ENCODE peak calls at places on chromosomes 2 and 18, in nine cellular contexts. One of them, this sample, is unnamed.

GRCh38 chr2:17303054-17303453 is 215.2 kb downstream of the RAD51AP2 start:
- DNase-seq in right lobe of liver: no peak
- DNase-seq in gastrocnemius medialis: no peak
- DNase-seq in breast epithelium: no peak
- DNase-seq in transverse colon: no peak
- DNase-seq in A549: no peak
- DNase-seq in stomach: no peak
- DNase-seq in H54: no peak
- DNase-seq in suprapubic skin: no peak
- DNase-seq in this sample: no peak

GRCh38 chr2:51650769-51651168 is 618.8 kb upstream of the NRXN1 start:
- DNase-seq in right lobe of liver: no peak
- DNase-seq in gastrocnemius medialis: no peak
- DNase-seq in breast epithelium: no peak
- DNase-seq in transverse colon: no peak
- DNase-seq in H54: no peak
- DNase-seq in suprapubic skin: no peak
- DNase-seq in A549: no peak
- DNase-seq in stomach: no peak
- DNase-seq in this sample: no peak

GRCh38 chr2:69985684-69986083 is 24.3 kb upstream of the ASPRV1 start:
- DNase-seq in H54: no peak
- DNase-seq in suprapubic skin: no peak
- DNase-seq in transverse colon: peak
- DNase-seq in right lobe of liver: peak
- DNase-seq in stomach: peak
- DNase-seq in gastrocnemius medialis: no peak
- DNase-seq in breast epithelium: peak
- DNase-seq in A549: no peak
- DNase-seq in this sample: no peak

GRCh38 chr2:64751286-64752260 is 97.9 kb upstream of the SERTAD2 start:
- DNase-seq in gastrocnemius medialis: peak
- DNase-seq in stomach: peak
- DNase-seq in transverse colon: peak
- DNase-seq in right lobe of liver: peak
- DNase-seq in breast epithelium: no peak
- DNase-seq in A549: peak
- DNase-seq in H54: peak
- DNase-seq in suprapubic skin: peak
- DNase-seq in this sample: peak

GRCh38 chr18:63708650-63709049 is 5.9 kb downstream of the SERPINB11 start:
- DNase-seq in transverse colon: no peak
- DNase-seq in H54: peak
- DNase-seq in suprapubic skin: no peak
- DNase-seq in gastrocnemius medialis: no peak
- DNase-seq in stomach: no peak
- DNase-seq in breast epithelium: no peak
- DNase-seq in A549: no peak
- DNase-seq in right lobe of liver: no peak
- DNase-seq in this sample: no peak

GRCh38 chr2:102387763-102388546 is 32.4 kb downstream of the IL18R1 start:
- DNase-seq in suprapubic skin: no peak
- DNase-seq in stomach: no peak
- DNase-seq in breast epithelium: no peak
- DNase-seq in transverse colon: no peak
- DNase-seq in H54: no peak
- DNase-seq in gastrocnemius medialis: no peak
- DNase-seq in right lobe of liver: no peak
- DNase-seq in A549: no peak
- DNase-seq in this sample: no peak

GRCh38 chr18:75198046-75198445 is 10.9 kb downstream of the PTGR3 start:
- DNase-seq in right lobe of liver: no peak
- DNase-seq in stomach: no peak
- DNase-seq in H54: no peak
- DNase-seq in breast epithelium: no peak
- DNase-seq in suprapubic skin: no peak
- DNase-seq in transverse colon: no peak
- DNase-seq in gastrocnemius medialis: no peak
- DNase-seq in A549: no peak
- DNase-seq in this sample: no peak

GRCh38 chr2:120465989-120466703 is 120.2 kb downstream of the INHBB start:
- DNase-seq in right lobe of liver: no peak
- DNase-seq in suprapubic skin: no peak
- DNase-seq in breast epithelium: no peak
- DNase-seq in A549: no peak
- DNase-seq in gastrocnemius medialis: no peak
- DNase-seq in H54: no peak
- DNase-seq in stomach: peak
- DNase-seq in transverse colon: no peak
- DNase-seq in this sample: no peak

GRCh38 chr2:113980946-113981345 is 91.1 kb downstream of the ACTR3 start:
- DNase-seq in gastrocnemius medialis: no peak
- DNase-seq in stomach: no peak
- DNase-seq in breast epithelium: no peak
- DNase-seq in suprapubic skin: no peak
- DNase-seq in transverse colon: no peak
- DNase-seq in H54: no peak
- DNase-seq in right lobe of liver: no peak
- DNase-seq in A549: no peak
- DNase-seq in this sample: no peak

GRCh38 chr18:74005320-74006110 is 142.1 kb downstream of the FBXO15 start:
- DNase-seq in H54: no peak
- DNase-seq in A549: no peak
- DNase-seq in gastrocnemius medialis: no peak
- DNase-seq in suprapubic skin: no peak
- DNase-seq in right lobe of liver: no peak
- DNase-seq in breast epithelium: no peak
- DNase-seq in stomach: no peak
- DNase-seq in transverse colon: no peak
- DNase-seq in this sample: no peak

GRCh38 chr18:46184296-46185080 is 80.3 kb downstream of the HAUS1 start:
- DNase-seq in right lobe of liver: no peak
- DNase-seq in gastrocnemius medialis: no peak
- DNase-seq in H54: no peak
- DNase-seq in breast epithelium: no peak
- DNase-seq in stomach: peak
- DNase-seq in A549: no peak
- DNase-seq in transverse colon: no peak
- DNase-seq in suprapubic skin: no peak
- DNase-seq in this sample: no peak

GRCh38 chr18:57004366-57005121 is 142.3 kb upstream of the BOD1L2 start:
- DNase-seq in A549: no peak
- DNase-seq in right lobe of liver: no peak
- DNase-seq in transverse colon: no peak
- DNase-seq in breast epithelium: no peak
- DNase-seq in stomach: no peak
- DNase-seq in suprapubic skin: no peak
- DNase-seq in gastrocnemius medialis: no peak
- DNase-seq in H54: no peak
- DNase-seq in this sample: no peak

GRCh38 chr2:54871457-54872103 is 148.1 kb downstream of the EML6 start:
- DNase-seq in A549: no peak
- DNase-seq in breast epithelium: no peak
- DNase-seq in transverse colon: no peak
- DNase-seq in H54: no peak
- DNase-seq in gastrocnemius medialis: no peak
- DNase-seq in suprapubic skin: no peak
- DNase-seq in right lobe of liver: no peak
- DNase-seq in stomach: no peak
- DNase-seq in this sample: no peak

GRCh38 chr18:74229891-74230290 is 61.9 kb downstream of the CYB5A start:
- DNase-seq in stomach: peak
- DNase-seq in gastrocnemius medialis: no peak
- DNase-seq in H54: no peak
- DNase-seq in right lobe of liver: peak
- DNase-seq in transverse colon: no peak
- DNase-seq in breast epithelium: no peak
- DNase-seq in suprapubic skin: no peak
- DNase-seq in A549: no peak
- DNase-seq in this sample: no peak

GRCh38 chr2:55862269-55862668 is 61.3 kb downstream of the EFEMP1 start:
- DNase-seq in A549: peak
- DNase-seq in breast epithelium: no peak
- DNase-seq in transverse colon: no peak
- DNase-seq in suprapubic skin: no peak
- DNase-seq in right lobe of liver: no peak
- DNase-seq in gastrocnemius medialis: peak
- DNase-seq in H54: no peak
- DNase-seq in stomach: no peak
- DNase-seq in this sample: peak

DNA sequence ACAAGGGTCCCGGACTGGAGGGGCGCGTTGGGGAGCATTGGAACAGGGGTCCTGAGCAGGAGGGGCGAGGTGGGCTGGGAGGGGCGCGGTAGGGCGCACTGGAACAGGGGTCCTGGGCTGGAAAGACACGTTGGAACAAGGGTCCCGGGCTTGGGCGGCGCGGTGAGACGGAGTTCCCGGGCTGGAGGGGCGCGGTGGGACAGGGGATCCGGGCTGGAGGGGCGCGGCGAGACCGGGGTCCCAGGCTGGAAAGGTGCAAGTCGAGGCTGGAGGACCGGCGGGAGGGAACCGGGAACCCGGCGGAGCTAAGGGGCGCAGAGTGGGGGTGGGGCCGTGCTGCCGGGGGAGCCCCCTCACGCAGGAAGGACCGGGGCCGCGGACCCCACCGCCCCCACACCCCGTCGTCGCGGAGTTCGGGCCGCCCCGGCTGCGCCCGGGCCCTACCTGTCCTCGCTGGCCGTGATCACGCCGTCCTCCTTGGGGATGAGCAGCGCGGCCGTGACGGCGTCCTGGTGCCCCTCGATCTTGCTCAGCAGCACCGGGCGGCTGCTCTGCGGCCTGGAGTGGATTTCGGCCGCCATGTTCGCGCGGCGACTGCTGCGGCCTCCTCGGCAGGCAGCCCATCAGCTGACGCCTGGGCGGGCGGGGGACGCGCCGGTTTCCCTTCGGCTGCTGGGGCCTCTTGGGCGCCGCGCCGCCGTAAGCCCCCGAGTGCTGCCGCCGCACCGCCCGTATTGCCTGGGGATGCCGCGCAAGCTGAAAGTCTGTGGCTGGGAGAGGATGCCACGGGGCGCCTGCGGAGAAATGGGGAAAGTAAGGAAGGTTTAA is at the start of gene WDFY1:
- DNase-seq in transverse colon: peak
- DNase-seq in suprapubic skin: peak
- DNase-seq in stomach: peak
- DNase-seq in breast epithelium: peak
- DNase-seq in gastrocnemius medialis: peak
- DNase-seq in A549: peak
- DNase-seq in H54: peak
- DNase-seq in right lobe of liver: peak
- DNase-seq in this sample: peak
- TF ChIP-seq POLR2A in transverse colon: peak
- TF ChIP-seq POLR2A in suprapubic skin: no peak
- TF ChIP-seq POLR2A in stomach: no peak
- TF ChIP-seq POLR2A in breast epithelium: peak
- TF ChIP-seq POLR2A in gastrocnemius medialis: peak
- TF ChIP-seq POLR2A in A549: peak
- TF ChIP-seq POLR2A in H54: peak
- TF ChIP-seq POLR2A in right lobe of liver: peak
- TF ChIP-seq POLR2A in this sample: peak

DNA sequence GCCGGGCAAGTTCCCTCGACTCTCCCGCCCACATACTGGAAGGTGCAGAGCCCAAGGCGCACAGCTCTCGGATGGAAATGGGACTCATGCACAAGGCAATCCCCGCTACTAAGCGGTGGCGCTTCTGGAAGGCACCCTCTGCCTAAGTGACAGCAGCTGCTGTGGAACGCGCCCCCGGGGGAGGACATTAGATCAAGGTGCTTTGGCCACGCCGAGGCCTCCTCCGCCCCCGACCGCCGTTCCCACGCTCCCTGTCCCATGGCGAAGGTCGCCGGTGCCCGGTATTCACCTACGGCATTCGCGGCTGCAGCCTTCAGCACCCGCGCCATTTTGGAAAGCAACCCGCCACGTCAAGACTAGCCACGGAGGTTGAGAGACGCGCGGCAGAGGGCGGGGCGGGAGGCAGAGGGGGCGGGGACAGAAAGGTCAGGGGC is at the start of gene MCEE:
- DNase-seq in right lobe of liver: peak
- DNase-seq in suprapubic skin: peak
- DNase-seq in gastrocnemius medialis: peak
- DNase-seq in transverse colon: peak
- DNase-seq in stomach: peak
- DNase-seq in H54: peak
- DNase-seq in A549: peak
- DNase-seq in breast epithelium: peak
- DNase-seq in this sample: peak
- TF ChIP-seq POLR2A in right lobe of liver: peak
- TF ChIP-seq POLR2A in suprapubic skin: no peak
- TF ChIP-seq POLR2A in gastrocnemius medialis: no peak
- TF ChIP-seq POLR2A in transverse colon: peak
- TF ChIP-seq POLR2A in stomach: no peak
- TF ChIP-seq POLR2A in H54: peak
- TF ChIP-seq POLR2A in A549: peak
- TF ChIP-seq POLR2A in breast epithelium: peak
- TF ChIP-seq POLR2A in this sample: peak

GRCh38 chr2:36597532-36598377 is at the start of gene FEZ2:
- DNase-seq in breast epithelium: peak
- DNase-seq in gastrocnemius medialis: peak
- DNase-seq in stomach: peak
- DNase-seq in suprapubic skin: peak
- DNase-seq in transverse colon: peak
- DNase-seq in H54: peak
- DNase-seq in A549: peak
- DNase-seq in right lobe of liver: peak
- DNase-seq in this sample: peak
- TF ChIP-seq POLR2A in breast epithelium: no peak
- TF ChIP-seq POLR2A in gastrocnemius medialis: no peak
- TF ChIP-seq POLR2A in stomach: no peak
- TF ChIP-seq POLR2A in suprapubic skin: no peak
- TF ChIP-seq POLR2A in transverse colon: peak
- TF ChIP-seq POLR2A in H54: peak
- TF ChIP-seq POLR2A in A549: peak
- TF ChIP-seq POLR2A in right lobe of liver: peak
- TF ChIP-seq POLR2A in this sample: no peak

DNA sequence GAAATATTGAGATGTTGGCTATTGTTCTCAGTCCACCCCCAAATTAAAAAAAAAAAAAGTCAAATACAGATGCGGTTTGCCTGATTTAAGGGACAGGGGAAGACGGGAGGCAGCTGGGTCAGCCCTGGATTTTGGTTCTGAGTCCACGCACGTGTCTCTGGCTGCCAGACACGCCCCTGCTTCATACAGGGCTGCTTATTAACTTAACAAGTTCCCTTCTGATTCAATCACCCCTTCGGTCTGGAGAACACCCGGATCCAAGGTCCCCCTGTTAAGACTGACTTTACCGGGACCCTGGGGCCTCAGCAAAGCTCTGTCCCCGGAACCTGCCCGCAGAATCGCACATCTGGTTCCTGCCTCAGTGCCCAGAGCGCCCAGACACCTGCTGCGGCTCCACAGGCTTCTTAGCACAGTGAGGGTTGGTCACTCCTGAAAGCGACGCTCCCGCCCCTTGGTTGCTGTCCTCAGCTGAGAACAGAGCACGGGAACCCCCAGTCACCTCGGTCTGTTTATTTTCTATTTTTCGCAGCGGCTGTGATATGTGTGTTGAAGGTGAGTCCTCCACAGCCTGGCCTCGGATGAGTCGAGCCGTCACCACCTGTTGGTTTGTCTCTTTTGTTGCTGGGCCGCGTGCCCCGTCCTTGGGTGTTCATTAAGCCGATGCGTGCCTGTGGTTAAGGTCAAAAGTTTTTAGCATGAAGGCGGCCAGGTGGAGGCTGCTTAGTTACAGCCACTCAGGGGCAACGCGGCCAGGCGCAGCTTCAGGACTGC is 57.2 kb downstream of the RTP5 start:
- DNase-seq in transverse colon: no peak
- DNase-seq in right lobe of liver: peak
- DNase-seq in suprapubic skin: no peak
- DNase-seq in H54: no peak
- DNase-seq in breast epithelium: no peak
- DNase-seq in gastrocnemius medialis: no peak
- DNase-seq in stomach: peak
- DNase-seq in A549: no peak
- DNase-seq in this sample: no peak
- TF ChIP-seq POLR2A in transverse colon: no peak
- TF ChIP-seq POLR2A in right lobe of liver: no peak
- TF ChIP-seq POLR2A in suprapubic skin: no peak
- TF ChIP-seq POLR2A in H54: no peak
- TF ChIP-seq POLR2A in breast epithelium: no peak
- TF ChIP-seq POLR2A in gastrocnemius medialis: no peak
- TF ChIP-seq POLR2A in stomach: no peak
- TF ChIP-seq POLR2A in A549: no peak
- TF ChIP-seq POLR2A in this sample: no peak